ENCODE peak calls at places on chromosomes 2 and 18, in seven cellular contexts. J, G, O, D, A, B and W are unnamed samples.

GRCh38 chr2:237689569-237690131 is 62.3 kb downstream of the LRRFIP1 start:
- DNase-seq in D (no peak), B (no peak), O (no peak), G (no peak), J (no peak), A (no peak), W (no peak)

GRCh38 chr2:230877131-230877736 is 12.5 kb downstream of the ITM2C start:
- DNase-seq in A (no peak), J (no peak), O (no peak), D (no peak), G (no peak), B (no peak), W (peak)

GRCh38 chr2:66790651-66791181 is 355.8 kb downstream of the MEIS1 start:
- DNase-seq in D (no peak), A (peak), O (no peak), B (no peak), G (no peak), J (no peak), W (no peak)

GRCh38 chr18:2826581-2826980 is 20.2 kb upstream of the EMILIN2 start:
- DNase-seq in J (no peak), G (no peak), A (no peak), O (no peak), B (peak), D (no peak), W (no peak)

GRCh38 chr18:9094307-9095226 is 7.9 kb upstream of the NDUFV2 start:
- DNase-seq in J (peak), A (peak), O (no peak), D (no peak), G (no peak), B (peak), W (no peak)

GRCh38 chr2:61460168-61460567 is 10.7 kb downstream of the USP34 start:
- DNase-seq in B (no peak), D (no peak), J (no peak), A (peak), G (no peak), O (no peak), W (no peak)

GRCh38 chr2:143623270-143623669 is 494.1 kb downstream of the ARHGAP15 start:
- DNase-seq in D (no peak), J (no peak), A (no peak), O (no peak), B (no peak), G (no peak), W (no peak)

GRCh38 chr2:20626698-20627471 is 24.0 kb downstream of the HS1BP3 start:
- DNase-seq in A (no peak), D (no peak), G (no peak), J (no peak), B (no peak), O (no peak), W (no peak)

GRCh38 chr2:142973160-142973821 is 95.8 kb downstream of the KYNU start:
- DNase-seq in O (no peak), B (no peak), G (no peak), J (no peak), A (no peak), D (no peak), W (no peak)

GRCh38 chr2:18922276-18922675 is 332.9 kb upstream of the NT5C1B start:
- DNase-seq in J (no peak), O (no peak), G (no peak), D (no peak), A (peak), B (no peak), W (no peak)
- TF ChIP-seq RAD21 in J (no peak), O (no peak), G (no peak), D (no peak), A (no peak), B (no peak), W (no peak)

GRCh38 chr2:189178726-189179606 is 595 bp downstream of the COL5A2 start:
- DNase-seq in D (no peak), J (peak), G (no peak), O (no peak), B (no peak), A (peak), W (no peak)

GRCh38 chr2:189178007-189178406 is 1.6 kb downstream of the COL5A2 start:
- DNase-seq in A (peak), B (no peak), O (no peak), G (no peak), D (no peak), J (peak), W (no peak)

GRCh38 chr2:189181706-189182105 is 2.1 kb upstream of the COL5A2 start:
- DNase-seq in B (no peak), O (no peak), A (no peak), J (no peak), D (no peak), G (no peak), W (no peak)

GRCh38 chr2:189177441-189177840 is 2.1 kb downstream of the COL5A2 start:
- DNase-seq in D (no peak), O (no peak), G (no peak), B (no peak), A (no peak), J (no peak), W (no peak)

DNA sequence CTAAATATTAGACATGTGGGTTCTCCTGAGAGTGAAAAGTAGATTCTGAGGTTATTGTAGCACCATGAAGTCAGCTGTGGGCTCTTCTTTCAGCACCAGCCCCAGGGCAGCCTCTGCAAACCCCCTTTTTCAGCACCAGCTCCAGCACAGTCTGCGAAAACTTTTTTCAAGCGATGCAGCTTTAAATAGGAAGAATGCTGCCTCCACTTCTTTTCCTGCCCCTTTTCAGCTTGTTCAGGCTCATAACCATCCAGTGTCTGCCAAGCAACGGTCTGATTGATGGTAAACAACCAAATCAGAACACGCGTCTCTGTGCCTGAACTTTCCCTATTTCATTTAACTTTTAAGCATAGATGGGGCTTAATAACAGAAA is at the start of gene COL5A2:
- DNase-seq in A (peak), G (no peak), B (no peak), O (no peak), D (no peak), J (peak), W (no peak)
- TF ChIP-seq RAD21 in A (peak), G (no peak), B (no peak), O (no peak), D (no peak), J (peak), W (no peak)

DNA sequence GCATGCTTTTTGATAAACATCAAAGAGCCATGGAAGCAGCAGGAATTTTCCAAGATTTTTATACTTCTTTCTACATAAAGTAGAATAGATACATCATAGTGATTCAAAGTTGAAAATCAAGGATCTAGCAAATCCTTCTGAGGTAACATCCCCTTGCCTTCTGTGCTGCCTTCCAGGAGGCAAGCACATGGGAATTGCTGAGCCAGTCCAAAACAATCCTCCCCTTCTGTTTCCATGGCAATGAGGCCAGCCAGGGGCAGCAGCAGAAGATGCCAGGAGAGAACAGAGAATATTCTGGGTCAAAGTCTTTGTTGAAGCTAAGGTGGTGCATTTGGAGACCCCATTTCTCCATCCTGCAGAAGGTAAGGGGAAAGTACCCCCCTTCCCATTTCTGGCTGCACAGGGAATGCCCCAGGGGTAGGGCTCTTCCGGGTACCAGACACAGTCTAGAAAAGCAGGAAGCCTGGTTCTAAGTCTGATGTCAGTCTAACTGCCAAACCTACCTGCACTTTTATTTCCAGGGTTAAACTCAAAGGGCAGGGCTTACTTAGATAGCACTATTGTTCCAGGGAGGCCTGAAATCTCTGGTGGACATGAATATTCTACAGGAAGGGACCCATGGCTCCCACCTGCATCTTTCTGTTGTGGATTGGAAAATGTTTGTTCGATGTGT is 22.1 kb downstream of the CENPA start:
- DNase-seq in B (no peak), O (peak), G (no peak), A (peak), J (no peak), D (no peak), W (no peak)
- TF ChIP-seq RAD21 in B (no peak), O (no peak), G (no peak), A (no peak), J (no peak), D (no peak), W (no peak)

GRCh38 chr2:204265701-204266310 is 279.5 kb upstream of the PARD3B start:
- DNase-seq in B (no peak), D (no peak), J (no peak), G (no peak), A (no peak), O (no peak), W (no peak)
- TF ChIP-seq RAD21 in B (no peak), D (no peak), J (no peak), G (no peak), A (no peak), O (no peak), W (no peak)

GRCh38 chr18:42563995-42564394 is 551.5 kb downstream of the RIT2 start:
- DNase-seq in J (no peak), G (no peak), D (no peak), O (no peak), A (no peak), B (no peak), W (no peak)
- TF ChIP-seq RAD21 in J (no peak), G (no peak), D (no peak), O (no peak), A (no peak), B (no peak), W (no peak)